ENCODE peak calls at places on chromosomes 7 and 10, in seven cellular contexts. One of them, this sample, is unnamed.

GRCh38 chr10:113704637-113705343 is 25.1 kb downstream of the CASP7 start:
- DNase-seq in GM13977: peak
- DNase-seq in CD4-positive, alpha-beta T cell: no peak
- DNase-seq in choroid plexus epithelial cell: peak
- DNase-seq in activated B cell treated with CpG ODN at 0.5 μM for 24 hours: no peak
- DNase-seq in cardiac muscle cell: peak
- DNase-seq in aorta: no peak
- DNase-seq in this sample: no peak

GRCh38 chr7:32679192-32679591 is 183.9 kb downstream of the AVL9 start:
- DNase-seq in GM13977: no peak
- DNase-seq in CD4-positive, alpha-beta T cell: no peak
- DNase-seq in choroid plexus epithelial cell: no peak
- DNase-seq in activated B cell treated with CpG ODN at 0.5 μM for 24 hours: no peak
- DNase-seq in cardiac muscle cell: no peak
- DNase-seq in aorta: no peak
- DNase-seq in this sample: no peak

GRCh38 chr7:28647076-28647421 is 234.7 kb downstream of the CREB5 start:
- DNase-seq in GM13977: no peak
- DNase-seq in CD4-positive, alpha-beta T cell: no peak
- DNase-seq in choroid plexus epithelial cell: no peak
- DNase-seq in activated B cell treated with CpG ODN at 0.5 μM for 24 hours: no peak
- DNase-seq in cardiac muscle cell: no peak
- DNase-seq in aorta: no peak
- DNase-seq in this sample: no peak

GRCh38 chr7:80707318-80707717 is 68.9 kb downstream of the CD36 start:
- DNase-seq in GM13977: no peak
- DNase-seq in CD4-positive, alpha-beta T cell: no peak
- DNase-seq in choroid plexus epithelial cell: peak
- DNase-seq in activated B cell treated with CpG ODN at 0.5 μM for 24 hours: no peak
- DNase-seq in cardiac muscle cell: no peak
- DNase-seq in aorta: no peak
- DNase-seq in this sample: no peak

GRCh38 chr10:93406367-93407145 is 75.6 kb downstream of the MYOF start:
- DNase-seq in GM13977: no peak
- DNase-seq in CD4-positive, alpha-beta T cell: no peak
- DNase-seq in choroid plexus epithelial cell: peak
- DNase-seq in activated B cell treated with CpG ODN at 0.5 μM for 24 hours: no peak
- DNase-seq in cardiac muscle cell: no peak
- DNase-seq in aorta: no peak
- DNase-seq in this sample: no peak

GRCh38 chr10:96512524-96512991 is 1.2 kb downstream of the TLL2 start:
- DNase-seq in GM13977: peak
- DNase-seq in CD4-positive, alpha-beta T cell: no peak
- DNase-seq in choroid plexus epithelial cell: peak
- DNase-seq in activated B cell treated with CpG ODN at 0.5 μM for 24 hours: no peak
- DNase-seq in cardiac muscle cell: peak
- DNase-seq in aorta: no peak
- DNase-seq in this sample: peak

GRCh38 chr10:73854310-73854709 is 20.0 kb downstream of the CAMK2G start:
- DNase-seq in GM13977: no peak
- DNase-seq in CD4-positive, alpha-beta T cell: no peak
- DNase-seq in choroid plexus epithelial cell: no peak
- DNase-seq in activated B cell treated with CpG ODN at 0.5 μM for 24 hours: no peak
- DNase-seq in cardiac muscle cell: no peak
- DNase-seq in aorta: no peak
- DNase-seq in this sample: no peak

GRCh38 chr10:67629461-67629971 is 66.5 kb downstream of the CTNNA3 start:
- DNase-seq in GM13977: no peak
- DNase-seq in CD4-positive, alpha-beta T cell: no peak
- DNase-seq in choroid plexus epithelial cell: peak
- DNase-seq in activated B cell treated with CpG ODN at 0.5 μM for 24 hours: no peak
- DNase-seq in cardiac muscle cell: peak
- DNase-seq in aorta: no peak
- DNase-seq in this sample: no peak

GRCh38 chr7:123723913-123724312 is 24.9 kb downstream of the WASL start:
- DNase-seq in GM13977: no peak
- DNase-seq in CD4-positive, alpha-beta T cell: no peak
- DNase-seq in choroid plexus epithelial cell: no peak
- DNase-seq in activated B cell treated with CpG ODN at 0.5 μM for 24 hours: no peak
- DNase-seq in cardiac muscle cell: no peak
- DNase-seq in aorta: no peak
- DNase-seq in this sample: no peak

GRCh38 chr10:113225903-113226302 is 275.9 kb downstream of the TCF7L2 start:
- DNase-seq in GM13977: no peak
- DNase-seq in CD4-positive, alpha-beta T cell: no peak
- DNase-seq in choroid plexus epithelial cell: no peak
- DNase-seq in activated B cell treated with CpG ODN at 0.5 μM for 24 hours: no peak
- DNase-seq in cardiac muscle cell: no peak
- DNase-seq in aorta: no peak
- DNase-seq in this sample: no peak

GRCh38 chr7:121385800-121386179 is 10.3 kb downstream of the FAM3C start:
- DNase-seq in GM13977: peak
- DNase-seq in CD4-positive, alpha-beta T cell: no peak
- DNase-seq in choroid plexus epithelial cell: peak
- DNase-seq in activated B cell treated with CpG ODN at 0.5 μM for 24 hours: no peak
- DNase-seq in cardiac muscle cell: peak
- DNase-seq in aorta: no peak
- DNase-seq in this sample: peak

GRCh38 chr7:151389096-151389767 is 20.6 kb downstream of the WDR86 start:
- DNase-seq in GM13977: no peak
- DNase-seq in CD4-positive, alpha-beta T cell: no peak
- DNase-seq in choroid plexus epithelial cell: no peak
- DNase-seq in activated B cell treated with CpG ODN at 0.5 μM for 24 hours: no peak
- DNase-seq in cardiac muscle cell: no peak
- DNase-seq in aorta: peak
- DNase-seq in this sample: no peak

GRCh38 chr7:53119514-53119933 is 84.1 kb downstream of the POM121L12 start:
- DNase-seq in GM13977: no peak
- DNase-seq in CD4-positive, alpha-beta T cell: no peak
- DNase-seq in choroid plexus epithelial cell: peak
- DNase-seq in activated B cell treated with CpG ODN at 0.5 μM for 24 hours: no peak
- DNase-seq in cardiac muscle cell: peak
- DNase-seq in aorta: no peak
- DNase-seq in this sample: no peak

GRCh38 chr10:79295593-79295992 is 51.7 kb upstream of the PPIF start:
- DNase-seq in GM13977: no peak
- DNase-seq in CD4-positive, alpha-beta T cell: no peak
- DNase-seq in choroid plexus epithelial cell: no peak
- DNase-seq in activated B cell treated with CpG ODN at 0.5 μM for 24 hours: no peak
- DNase-seq in cardiac muscle cell: no peak
- DNase-seq in aorta: no peak
- DNase-seq in this sample: no peak

GRCh38 chr10:43983856-43984271 is 335.2 kb upstream of the ZNF32 start:
- DNase-seq in GM13977: no peak
- DNase-seq in CD4-positive, alpha-beta T cell: no peak
- DNase-seq in choroid plexus epithelial cell: no peak
- DNase-seq in activated B cell treated with CpG ODN at 0.5 μM for 24 hours: no peak
- DNase-seq in cardiac muscle cell: no peak
- DNase-seq in aorta: no peak
- DNase-seq in this sample: no peak

GRCh38 chr7:75971961-75972763 is 22.2 kb downstream of the TMEM120A start:
- DNase-seq in GM13977: no peak
- DNase-seq in CD4-positive, alpha-beta T cell: no peak
- DNase-seq in choroid plexus epithelial cell: no peak
- DNase-seq in activated B cell treated with CpG ODN at 0.5 μM for 24 hours: no peak
- DNase-seq in cardiac muscle cell: peak
- DNase-seq in aorta: peak
- DNase-seq in this sample: peak

GRCh38 chr7:159070422-159071148 is 74.1 kb downstream of the VIPR2 start:
- DNase-seq in GM13977: no peak
- DNase-seq in CD4-positive, alpha-beta T cell: no peak
- DNase-seq in choroid plexus epithelial cell: peak
- DNase-seq in activated B cell treated with CpG ODN at 0.5 μM for 24 hours: no peak
- DNase-seq in cardiac muscle cell: no peak
- DNase-seq in aorta: no peak
- DNase-seq in this sample: no peak

GRCh38 chr7:158372400-158373302 is 215.0 kb downstream of the PTPRN2 start:
- DNase-seq in GM13977: no peak
- DNase-seq in CD4-positive, alpha-beta T cell: no peak
- DNase-seq in choroid plexus epithelial cell: no peak
- DNase-seq in activated B cell treated with CpG ODN at 0.5 μM for 24 hours: no peak
- DNase-seq in cardiac muscle cell: no peak
- DNase-seq in aorta: peak
- DNase-seq in this sample: no peak

GRCh38 chr10:27724287-27724686 is 21.3 kb downstream of the MKX start:
- DNase-seq in GM13977: no peak
- DNase-seq in CD4-positive, alpha-beta T cell: no peak
- DNase-seq in choroid plexus epithelial cell: no peak
- DNase-seq in activated B cell treated with CpG ODN at 0.5 μM for 24 hours: no peak
- DNase-seq in cardiac muscle cell: peak
- DNase-seq in aorta: no peak
- DNase-seq in this sample: no peak

GRCh38 chr7:128831994-128832879 is 2.0 kb downstream of the FLNC start:
- DNase-seq in GM13977: no peak
- DNase-seq in CD4-positive, alpha-beta T cell: no peak
- DNase-seq in choroid plexus epithelial cell: peak
- DNase-seq in activated B cell treated with CpG ODN at 0.5 μM for 24 hours: no peak
- DNase-seq in cardiac muscle cell: peak
- DNase-seq in aorta: peak
- DNase-seq in this sample: no peak

GRCh38 chr7:28533731-28534531 is 121.6 kb downstream of the CREB5 start:
- DNase-seq in GM13977: no peak
- DNase-seq in CD4-positive, alpha-beta T cell: no peak
- DNase-seq in choroid plexus epithelial cell: no peak
- DNase-seq in activated B cell treated with CpG ODN at 0.5 μM for 24 hours: no peak
- DNase-seq in cardiac muscle cell: no peak
- DNase-seq in aorta: no peak
- DNase-seq in this sample: no peak

GRCh38 chr7:157574120-157574519 is 237.3 kb downstream of the DNAJB6 start:
- DNase-seq in GM13977: no peak
- DNase-seq in CD4-positive, alpha-beta T cell: no peak
- DNase-seq in choroid plexus epithelial cell: no peak
- DNase-seq in activated B cell treated with CpG ODN at 0.5 μM for 24 hours: no peak
- DNase-seq in cardiac muscle cell: no peak
- DNase-seq in aorta: peak
- DNase-seq in this sample: no peak

GRCh38 chr10:74891048-74891447 is 64.6 kb downstream of the KAT6B start:
- DNase-seq in GM13977: no peak
- DNase-seq in CD4-positive, alpha-beta T cell: no peak
- DNase-seq in choroid plexus epithelial cell: no peak
- DNase-seq in activated B cell treated with CpG ODN at 0.5 μM for 24 hours: no peak
- DNase-seq in cardiac muscle cell: no peak
- DNase-seq in aorta: no peak
- DNase-seq in this sample: no peak

GRCh38 chr10:11097686-11098085 is 80.0 kb downstream of the CELF2 start:
- DNase-seq in GM13977: no peak
- DNase-seq in CD4-positive, alpha-beta T cell: no peak
- DNase-seq in choroid plexus epithelial cell: no peak
- DNase-seq in activated B cell treated with CpG ODN at 0.5 μM for 24 hours: no peak
- DNase-seq in cardiac muscle cell: no peak
- DNase-seq in aorta: no peak
- DNase-seq in this sample: no peak

GRCh38 chr10:5547934-5548660 is 23.3 kb downstream of the CALML3 start:
- DNase-seq in GM13977: no peak
- DNase-seq in CD4-positive, alpha-beta T cell: no peak
- DNase-seq in choroid plexus epithelial cell: peak
- DNase-seq in activated B cell treated with CpG ODN at 0.5 μM for 24 hours: no peak
- DNase-seq in cardiac muscle cell: no peak
- DNase-seq in aorta: peak
- DNase-seq in this sample: no peak

GRCh38 chr10:1020966-1021365 is 4.7 kb downstream of the IDI2 start:
- DNase-seq in GM13977: no peak
- DNase-seq in CD4-positive, alpha-beta T cell: no peak
- DNase-seq in choroid plexus epithelial cell: no peak
- DNase-seq in activated B cell treated with CpG ODN at 0.5 μM for 24 hours: no peak
- DNase-seq in cardiac muscle cell: no peak
- DNase-seq in aorta: no peak
- DNase-seq in this sample: no peak

GRCh38 chr10:71073451-71074175 is 138.8 kb upstream of the UNC5B start:
- DNase-seq in GM13977: no peak
- DNase-seq in CD4-positive, alpha-beta T cell: no peak
- DNase-seq in choroid plexus epithelial cell: no peak
- DNase-seq in activated B cell treated with CpG ODN at 0.5 μM for 24 hours: no peak
- DNase-seq in cardiac muscle cell: no peak
- DNase-seq in aorta: peak
- DNase-seq in this sample: no peak

GRCh38 chr7:121599887-121600286 is 203.8 kb upstream of the FAM3C start:
- DNase-seq in GM13977: no peak
- DNase-seq in CD4-positive, alpha-beta T cell: no peak
- DNase-seq in choroid plexus epithelial cell: no peak
- DNase-seq in activated B cell treated with CpG ODN at 0.5 μM for 24 hours: no peak
- DNase-seq in cardiac muscle cell: no peak
- DNase-seq in aorta: no peak
- DNase-seq in this sample: no peak

GRCh38 chr7:80896856-80897598 is 21.8 kb downstream of the SEMA3C start:
- DNase-seq in GM13977: no peak
- DNase-seq in CD4-positive, alpha-beta T cell: no peak
- DNase-seq in choroid plexus epithelial cell: no peak
- DNase-seq in activated B cell treated with CpG ODN at 0.5 μM for 24 hours: no peak
- DNase-seq in cardiac muscle cell: no peak
- DNase-seq in aorta: no peak
- DNase-seq in this sample: no peak

GRCh38 chr10:118840071-118840775 is 85.5 kb upstream of the CACUL1 start:
- DNase-seq in GM13977: no peak
- DNase-seq in CD4-positive, alpha-beta T cell: no peak
- DNase-seq in choroid plexus epithelial cell: peak
- DNase-seq in activated B cell treated with CpG ODN at 0.5 μM for 24 hours: no peak
- DNase-seq in cardiac muscle cell: no peak
- DNase-seq in aorta: peak
- DNase-seq in this sample: no peak

GRCh38 chr10:63843107-63843506 is 321.9 kb downstream of the REEP3 start:
- DNase-seq in GM13977: no peak
- DNase-seq in CD4-positive, alpha-beta T cell: no peak
- DNase-seq in choroid plexus epithelial cell: no peak
- DNase-seq in activated B cell treated with CpG ODN at 0.5 μM for 24 hours: no peak
- DNase-seq in cardiac muscle cell: no peak
- DNase-seq in aorta: no peak
- DNase-seq in this sample: no peak

GRCh38 chr7:19665399-19666008 is 43.3 kb downstream of the POLR1F start:
- DNase-seq in GM13977: peak
- DNase-seq in CD4-positive, alpha-beta T cell: no peak
- DNase-seq in choroid plexus epithelial cell: peak
- DNase-seq in activated B cell treated with CpG ODN at 0.5 μM for 24 hours: no peak
- DNase-seq in cardiac muscle cell: peak
- DNase-seq in aorta: no peak
- DNase-seq in this sample: peak

GRCh38 chr10:71339796-71340589 is 20.9 kb downstream of the SLC29A3 start:
- DNase-seq in GM13977: no peak
- DNase-seq in CD4-positive, alpha-beta T cell: no peak
- DNase-seq in choroid plexus epithelial cell: peak
- DNase-seq in activated B cell treated with CpG ODN at 0.5 μM for 24 hours: no peak
- DNase-seq in cardiac muscle cell: no peak
- DNase-seq in aorta: no peak
- DNase-seq in this sample: no peak

GRCh38 chr10:69929575-69929974 is 123.1 kb upstream of the MACROH2A2 start:
- DNase-seq in GM13977: no peak
- DNase-seq in CD4-positive, alpha-beta T cell: no peak
- DNase-seq in choroid plexus epithelial cell: peak
- DNase-seq in activated B cell treated with CpG ODN at 0.5 μM for 24 hours: no peak
- DNase-seq in cardiac muscle cell: no peak
- DNase-seq in aorta: no peak
- DNase-seq in this sample: no peak

This sample was measured in germinal center.